ENCODE peak calls at places on chromosomes 13 and 19, in four cellular contexts. K is H1, Q is H9, T is mesendoderm. Z is an unnamed sample.

GRCh38 chr19:46221981-46222610 is 7.4 kb upstream of the IGFL1 start:
- DNase-seq in K (no peak), Q (peak; percentile 70), T (peak; percentile 63), Z (peak; percentile 34)

GRCh38 chr19:2524840-2525723 is 49.2 kb downstream of the GADD45B start:
- DNase-seq in Q (no peak), K (no peak), T (peak; percentile 72), Z (peak; percentile 75)

GRCh38 chr13:86933676-86934075 is 737.5 kb upstream of the SLITRK5 start:
- DNase-seq in Q (no peak), K (no peak), T (peak; percentile 97), Z (no peak)

GRCh38 chr13:77868717-77869116 is 49.9 kb downstream of the EDNRB start:
- DNase-seq in K (no peak), T (no peak), Q (no peak), Z (peak; percentile 56)

GRCh38 chr13:30192320-30193093 is 114.8 kb downstream of the KATNAL1 start:
- DNase-seq in T (no peak), Q (no peak), K (no peak), Z (no peak)

GRCh38 chr13:107374038-107374437 is 806.1 kb upstream of the ARGLU1 start:
- DNase-seq in Q (no peak), K (no peak), T (no peak), Z (peak; percentile 83)

GRCh38 chr13:18964942-18965341 is 216.7 kb downstream of the TUBA3C start:
- DNase-seq in Q (no peak), K (no peak), T (no peak), Z (no peak)

GRCh38 chr13:100895656-100896055 is 221.1 kb upstream of the TMTC4 start:
- DNase-seq in Q (no peak), K (no peak), T (no peak), Z (no peak)

GRCh38 chr19:33396701-33397535 is 23.4 kb downstream of the CEBPG start:
- DNase-seq in T (peak; percentile 61), K (no peak), Q (no peak), Z (no peak)

GRCh38 chr13:22427783-22428182 is 753.0 kb upstream of the SGCG start:
- DNase-seq in K (no peak), T (no peak), Q (no peak), Z (no peak)

GRCh38 chr13:30235206-30235605 is 72.1 kb downstream of the KATNAL1 start:
- DNase-seq in K (no peak), T (no peak), Q (no peak), Z (no peak)

GRCh38 chr19:30662211-30662861 is 290.2 kb downstream of the ZNF536 start:
- DNase-seq in K (no peak), T (no peak), Q (no peak), Z (no peak)

GRCh38 chr13:112605531-112605990 is 17.6 kb upstream of the TUBGCP3 start:
- DNase-seq in Q (no peak), T (peak; percentile 53), K (no peak), Z (no peak)

GRCh38 chr19:1668048-1668338 is 15.6 kb upstream of the TCF3 start:
- DNase-seq in Q (no peak), T (no peak), K (no peak), Z (no peak)

GRCh38 chr19:15374796-15375440 is 4.7 kb downstream of the AKAP8 start:
- DNase-seq in T (no peak), K (no peak), Q (no peak), Z (no peak)

GRCh38 chr19:22625266-22626035 is 8.7 kb upstream of the ZNF492 start:
- DNase-seq in Q (no peak), T (no peak), K (no peak), Z (no peak)

GRCh38 chr19:1182727-1183126 is 8.7 kb upstream of the SBNO2 start:
- DNase-seq in K (no peak), T (no peak), Q (no peak), Z (no peak)

GRCh38 chr19:29510701-29511265 is 15.0 kb upstream of the VSTM2B start:
- DNase-seq in Q (no peak), K (no peak), T (no peak), Z (no peak)

GRCh38 chr13:112442483-112443090 is 66.4 kb downstream of the SPACA7 start:
- DNase-seq in Q (peak; percentile 49), T (peak; percentile 16), K (no peak), Z (peak; percentile 5)

GRCh38 chr13:74570834-74571233 is 436.6 kb upstream of the KLF12 start:
- DNase-seq in T (peak; percentile 81), K (no peak), Q (no peak), Z (peak; percentile 43)

GRCh38 chr19:51777570-51778460 is 16.8 kb downstream of the FPR2 start:
- DNase-seq in T (peak; percentile 92), Q (peak; percentile 72), K (peak; percentile 51), Z (peak; percentile 80)

GRCh38 chr19:42113641-42114348 is 18.5 kb downstream of the POU2F2 start:
- DNase-seq in Q (peak; percentile 80), K (peak; percentile 56), T (peak; percentile 96), Z (peak; percentile 99)

GRCh38 chr13:101098873-101099272 is 317.4 kb downstream of the NALCN start:
- DNase-seq in Q (no peak), T (no peak), K (no peak), Z (peak; percentile 7)

GRCh38 chr13:29844441-29844840 is 6.0 kb downstream of the UBL3 start:
- DNase-seq in T (no peak), K (no peak), Q (no peak), Z (peak; percentile 47)

GRCh38 chr13:26497991-26498423 is 59.5 kb upstream of the WASF3 start:
- DNase-seq in K (no peak), Q (no peak), T (no peak), Z (peak; percentile 96)

DNA sequence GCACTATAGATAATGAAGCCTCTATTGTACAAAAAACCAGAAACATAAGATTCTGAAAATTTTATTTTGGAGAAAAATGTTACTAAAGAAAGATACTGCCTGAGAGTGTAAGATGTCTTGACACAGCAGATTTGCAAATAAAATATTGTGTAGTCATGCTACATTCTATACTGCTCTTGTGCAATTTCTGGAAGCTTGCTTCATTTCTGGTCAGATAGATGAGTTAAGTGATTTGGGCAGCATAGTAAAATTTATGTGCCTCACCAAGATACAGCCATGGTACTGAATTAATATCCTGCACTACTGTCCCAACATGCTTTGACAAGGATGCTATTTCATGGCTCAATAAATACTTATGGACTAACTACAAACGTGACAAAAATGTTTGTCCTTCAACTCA is 55.1 kb upstream of the STARD13 start:
- DNase-seq in K (no peak), Q (no peak), T (no peak), Z (peak; percentile 52)
- H3K56ac ChIP-seq in K (no peak overlapping the region), Q (no peak overlapping the region), T (no peak overlapping the region), Z (no peak overlapping the region)

GRCh38 chr19:55554749-55555152 is 9.4 kb upstream of the SBK3 start:
- DNase-seq in Q (no peak), T (no peak), K (no peak), Z (no peak)

GRCh38 chr19:55554302-55554701 is 9.0 kb upstream of the SBK3 start:
- DNase-seq in T (no peak), Q (no peak), K (no peak), Z (no peak)

GRCh38 chr19:55563261-55563690 is 17.4 kb downstream of the ZNF579 start:
- DNase-seq in T (no peak), Q (no peak), K (no peak), Z (no peak)

DNA sequence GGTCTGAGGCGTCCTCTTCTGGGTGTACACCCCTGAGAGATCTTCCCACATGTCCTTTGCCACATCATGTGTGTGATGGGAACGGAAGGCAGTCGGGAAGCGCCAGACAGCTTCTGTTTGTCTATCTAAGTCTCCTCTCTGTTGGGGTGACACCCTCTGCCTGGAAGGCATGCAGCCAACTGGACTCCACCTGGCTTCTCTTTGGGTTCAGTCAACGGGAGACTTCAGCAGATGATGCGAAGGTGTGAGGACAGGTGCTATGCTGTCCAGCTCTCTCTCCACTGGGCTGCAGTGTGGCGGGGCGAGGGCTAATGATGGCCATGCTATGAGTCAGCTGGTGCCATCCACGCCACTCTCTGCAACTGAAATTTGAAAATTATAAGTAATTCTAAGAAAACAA is 14.3 kb upstream of the SBK3 start:
- DNase-seq in T (no peak), Q (no peak), K (no peak), Z (no peak)
- H2BK15ac ChIP-seq in T (no peak overlapping the region), Q (no peak overlapping the region), K (no peak overlapping the region), Z (no peak overlapping the region)

GRCh38 chr19:12778905-12779161 is 3.5 kb upstream of the HOOK2 start:
- DNase-seq in Q (no peak), K (no peak), T (no peak), Z (no peak)
- H3K4me1 ChIP-seq in Q (peaks cover 4% of the 10 kb centered on the region), K (peaks cover 23% of the 10 kb centered on the region), T (peaks cover 12% of the 10 kb centered on the region), Z (peaks cover 33% of the 10 kb centered on the region)

GRCh38 chr13:40251343-40252032 is 415.0 kb downstream of the FOXO1 start:
- DNase-seq in T (no peak), K (no peak), Q (no peak), Z (no peak)

GRCh38 chr13:40254394-40254793 is 412.0 kb downstream of the FOXO1 start:
- DNase-seq in T (peak; percentile 62), K (no peak), Q (no peak), Z (no peak)

GRCh38 chr13:40255551-40255950 is 410.9 kb downstream of the FOXO1 start:
- DNase-seq in K (no peak), Q (no peak), T (no peak), Z (no peak)

GRCh38 chr13:40247845-40248244 is 418.6 kb downstream of the FOXO1 start:
- DNase-seq in T (no peak), K (no peak), Q (no peak), Z (no peak)

GRCh38 chr13:40252241-40252640 is 414.2 kb downstream of the FOXO1 start:
- DNase-seq in Q (no peak), K (no peak), T (no peak), Z (no peak)
- H3K56ac ChIP-seq in Q (no peak overlapping the region), K (no peak overlapping the region), T (no peak overlapping the region), Z (no peak overlapping the region)

GRCh38 chr19:11173516-11174155 is 18.1 kb upstream of the SPC24 start:
- DNase-seq in Q (no peak), T (no peak), K (no peak), Z (no peak)
- H2BK15ac ChIP-seq in Q (no peak overlapping the region), T (no peak overlapping the region), K (no peak overlapping the region), Z (no peak overlapping the region)

DNA sequence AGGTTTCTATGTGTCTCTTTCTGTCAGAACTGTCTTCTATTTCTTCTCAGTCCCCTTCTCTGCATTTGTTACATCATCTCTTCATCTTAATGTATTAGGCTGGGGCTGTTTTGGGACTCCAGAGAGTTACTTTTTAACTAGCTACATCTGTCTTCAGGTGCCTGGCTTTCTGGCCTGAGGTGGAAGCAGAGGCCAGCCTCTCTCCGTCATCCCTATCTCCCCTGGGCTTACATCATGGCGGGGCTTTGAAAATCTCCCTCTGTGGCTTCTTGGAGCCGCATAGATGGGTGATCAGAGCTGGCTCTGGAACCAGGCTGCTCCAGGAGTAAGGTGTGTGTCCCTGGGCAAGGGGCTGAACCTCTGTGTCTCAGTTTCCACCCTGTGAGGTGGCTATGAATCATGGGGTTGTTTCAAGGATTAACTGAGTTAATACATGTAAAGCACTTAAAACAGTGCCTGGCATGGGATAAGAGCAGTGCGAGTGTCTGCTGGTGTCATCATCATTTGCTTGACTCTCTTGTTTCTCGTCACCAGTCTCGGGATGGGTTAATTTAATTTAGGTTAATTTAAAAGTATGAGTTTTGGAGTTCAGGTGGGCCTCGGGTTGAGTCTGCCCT is 2.0 kb downstream of the EPN1 start:
- DNase-seq in T (no peak), K (no peak), Q (no peak), Z (no peak)
- H3K4me1 ChIP-seq in T (peaks cover 2% of the 10 kb centered on the region), K (peaks cover 1% of the 10 kb centered on the region), Q (no peaks in the 10 kb centered on the region), Z (peaks cover 10% of the 10 kb centered on the region)

GRCh38 chr13:40673414-40673813 is 7.0 kb upstream of the FOXO1 start:
- DNase-seq in Q (no peak), T (no peak), K (no peak), Z (no peak)
- H3K56ac ChIP-seq in Q (no peak overlapping the region), T (no peak overlapping the region), K (no peak overlapping the region), Z (no peak overlapping the region)

Z was measured in IMR-90.